ENCODE peak calls at places on chromosomes 1 and 21, in six cellular contexts. I, N, L, S, B and Z are unnamed samples.

GRCh38 chr1:154775559-154776338 is 94.3 kb downstream of the KCNN3 start:
- DNase-seq in S (no peak), N (no peak), I (no peak), L (no peak), B (no peak), Z (no peak)

GRCh38 chr1:78340006-78340405 is 150.8 kb upstream of the PTGFR start:
- DNase-seq in L (no peak), S (peak), N (no peak), B (no peak), I (no peak), Z (no peak)

GRCh38 chr1:192243721-192244120 is 73.1 kb upstream of the RGS21 start:
- DNase-seq in S (no peak), N (no peak), L (no peak), I (no peak), B (no peak), Z (no peak)

GRCh38 chr1:226092955-226093354 is 30.4 kb downstream of the H3-3A start:
- DNase-seq in N (no peak), S (no peak), B (no peak), L (no peak), I (no peak), Z (no peak)

GRCh38 chr1:43414634-43415223 is 25.0 kb downstream of the SZT2 start:
- DNase-seq in S (no peak), B (peak), I (peak), N (no peak), L (peak), Z (peak)

GRCh38 chr21:33293136-33293535 is 27.0 kb downstream of the IL10RB start:
- DNase-seq in I (no peak), B (no peak), S (no peak), L (no peak), N (no peak), Z (no peak)

GRCh38 chr1:6711174-6711573 is 9.6 kb upstream of the DNAJC11 start:
- DNase-seq in N (no peak), L (no peak), S (no peak), B (no peak), I (no peak), Z (no peak)

GRCh38 chr1:31216016-31216415 is 23.7 kb downstream of the NKAIN1 start:
- DNase-seq in I (no peak), L (peak), N (no peak), S (no peak), B (peak), Z (no peak)

GRCh38 chr1:100794719-100795645 is 75.4 kb downstream of the VCAM1 start:
- DNase-seq in N (no peak), I (no peak), L (no peak), B (no peak), S (no peak), Z (no peak)

GRCh38 chr1:68173283-68174172 is 58.8 kb downstream of the WLS start:
- DNase-seq in B (no peak), N (no peak), L (no peak), I (no peak), S (peak), Z (no peak)

GRCh38 chr1:211752951-211753486 is 77.5 kb downstream of the LPGAT1 start:
- DNase-seq in L (peak), I (no peak), S (no peak), B (no peak), N (no peak), Z (no peak)

GRCh38 chr1:155226188-155226909 is 17.9 kb downstream of the MTX1 start:
- DNase-seq in N (no peak), S (peak), B (peak), I (peak), L (peak), Z (peak)

GRCh38 chr1:207747627-207748492 is 4.0 kb upstream of the CD46 start:
- DNase-seq in N (no peak), L (no peak), I (no peak), S (no peak), B (no peak), Z (no peak)

GRCh38 chr1:29017235-29017634 is 102.9 kb downstream of the EPB41 start:
- DNase-seq in N (no peak), S (no peak), B (no peak), L (no peak), I (no peak), Z (no peak)

GRCh38 chr1:36384542-36385409 is 948 bp downstream of the STK40 start:
- DNase-seq in S (no peak), N (no peak), B (peak), I (peak), L (peak), Z (peak)

GRCh38 chr21:26686278-26686677 is 113.2 kb upstream of the CYYR1 start:
- DNase-seq in I (no peak), N (no peak), B (no peak), L (peak), S (no peak), Z (no peak)

GRCh38 chr1:107690491-107690890 is 274.5 kb downstream of the VAV3 start:
- DNase-seq in B (no peak), N (no peak), L (no peak), S (no peak), I (no peak), Z (no peak)

GRCh38 chr1:185325413-185325812 is 8.4 kb upstream of the IVNS1ABP start:
- DNase-seq in I (no peak), B (peak), L (no peak), N (no peak), S (no peak), Z (no peak)

GRCh38 chr1:63659448-63659847 is 66.2 kb downstream of the PGM1 start:
- DNase-seq in L (no peak), B (no peak), I (no peak), S (no peak), N (no peak), Z (no peak)

GRCh38 chr1:212699104-212699838 is 369 bp downstream of the BATF3 start:
- DNase-seq in L (peak), B (peak), N (no peak), S (peak), I (peak), Z (peak)

GRCh38 chr1:153987621-153988020 is 1.5 kb upstream of the RAB13 start:
- DNase-seq in S (no peak), N (no peak), L (no peak), I (no peak), B (no peak), Z (no peak)

GRCh38 chr21:44800103-44800502 is 1.5 kb downstream of the UBE2G2 start:
- DNase-seq in N (no peak), B (peak), I (no peak), L (peak), S (peak), Z (no peak)

GRCh38 chr1:200866521-200866920 is 6.3 kb upstream of the GPR25 start:
- DNase-seq in B (no peak), N (no peak), S (no peak), L (peak), I (no peak), Z (no peak)

GRCh38 chr1:177142791-177143382 is 21.6 kb downstream of the ASTN1 start:
- DNase-seq in I (no peak), L (no peak), S (no peak), B (no peak), N (no peak), Z (no peak)

GRCh38 chr1:180482425-180483275 is 19.7 kb downstream of the ACBD6 start:
- DNase-seq in I (no peak), L (peak), N (no peak), B (peak), S (peak), Z (no peak)

GRCh38 chr1:55894521-55894920 is 679.4 kb upstream of the USP24 start:
- DNase-seq in L (peak), N (no peak), S (peak), I (no peak), B (no peak), Z (no peak)

GRCh38 chr1:169858467-169858866 is 35.2 kb downstream of the SCYL3 start:
- DNase-seq in L (peak), N (no peak), I (no peak), S (peak), B (no peak), Z (no peak)

GRCh38 chr1:86018311-86018923 is 138.2 kb downstream of the COL24A1 start:
- DNase-seq in N (no peak), I (no peak), S (peak), L (peak), B (peak), Z (no peak)